ENCODE peak calls at places on chromosomes 6 and 20, in eight cellular contexts. One of them, this sample, is unnamed.

GRCh38 chr6:89464295-89464694 is 31.3 kb downstream of the ANKRD6 start:
- DNase-seq in progenitor cell of endocrine pancreas: no peak
- DNase-seq in tibial artery: no peak
- DNase-seq in CD8-positive, alpha-beta T cell: no peak
- DNase-seq in HT1080: no peak
- DNase-seq in AG04450: no peak
- DNase-seq in GOT3: no peak
- DNase-seq in effector memory CD4-positive, alpha-beta T cell: no peak
- DNase-seq in this sample: no peak

GRCh38 chr20:13270211-13270610 is 49.1 kb downstream of the ISM1 start:
- DNase-seq in progenitor cell of endocrine pancreas: no peak
- DNase-seq in tibial artery: no peak
- DNase-seq in CD8-positive, alpha-beta T cell: no peak
- DNase-seq in HT1080: no peak
- DNase-seq in AG04450: no peak
- DNase-seq in GOT3: no peak
- DNase-seq in effector memory CD4-positive, alpha-beta T cell: no peak
- DNase-seq in this sample: no peak

GRCh38 chr6:106547961-106548453 is 81.3 kb downstream of the RTN4IP1 start:
- DNase-seq in progenitor cell of endocrine pancreas: no peak
- DNase-seq in tibial artery: no peak
- DNase-seq in CD8-positive, alpha-beta T cell: peak; percentile 20
- DNase-seq in HT1080: peak; percentile 83
- DNase-seq in AG04450: peak; percentile 72
- DNase-seq in GOT3: no peak
- DNase-seq in effector memory CD4-positive, alpha-beta T cell: no peak
- DNase-seq in this sample: no peak

GRCh38 chr6:65229768-65230167 is 477.3 kb downstream of the EYS start:
- DNase-seq in progenitor cell of endocrine pancreas: no peak
- DNase-seq in tibial artery: no peak
- DNase-seq in CD8-positive, alpha-beta T cell: no peak
- DNase-seq in HT1080: peak; percentile 4
- DNase-seq in AG04450: peak; percentile 4
- DNase-seq in GOT3: no peak
- DNase-seq in effector memory CD4-positive, alpha-beta T cell: no peak
- DNase-seq in this sample: no peak

GRCh38 chr20:52683761-52684160 is 288.4 kb upstream of the TSHZ2 start:
- DNase-seq in progenitor cell of endocrine pancreas: no peak
- DNase-seq in tibial artery: no peak
- DNase-seq in CD8-positive, alpha-beta T cell: no peak
- DNase-seq in HT1080: no peak
- DNase-seq in AG04450: no peak
- DNase-seq in GOT3: no peak
- DNase-seq in effector memory CD4-positive, alpha-beta T cell: no peak
- DNase-seq in this sample: no peak

GRCh38 chr6:41708856-41709255 is 26.6 kb downstream of the TFEB start:
- DNase-seq in progenitor cell of endocrine pancreas: no peak
- DNase-seq in tibial artery: no peak
- DNase-seq in CD8-positive, alpha-beta T cell: no peak
- DNase-seq in HT1080: no peak
- DNase-seq in AG04450: no peak
- DNase-seq in GOT3: no peak
- DNase-seq in effector memory CD4-positive, alpha-beta T cell: no peak
- DNase-seq in this sample: no peak

GRCh38 chr6:3324262-3324942 is 65.7 kb downstream of the PSMG4 start:
- DNase-seq in progenitor cell of endocrine pancreas: no peak
- DNase-seq in tibial artery: no peak
- DNase-seq in CD8-positive, alpha-beta T cell: no peak
- DNase-seq in HT1080: peak; percentile 95
- DNase-seq in AG04450: peak; percentile 69
- DNase-seq in GOT3: no peak
- DNase-seq in effector memory CD4-positive, alpha-beta T cell: no peak
- DNase-seq in this sample: no peak

GRCh38 chr6:79750806-79751205 is 119.7 kb downstream of the SH3BGRL2 start:
- DNase-seq in progenitor cell of endocrine pancreas: no peak
- DNase-seq in tibial artery: no peak
- DNase-seq in CD8-positive, alpha-beta T cell: no peak
- DNase-seq in HT1080: no peak
- DNase-seq in AG04450: no peak
- DNase-seq in GOT3: no peak
- DNase-seq in effector memory CD4-positive, alpha-beta T cell: no peak
- DNase-seq in this sample: no peak

GRCh38 chr6:42084889-42085288 is 34.6 kb downstream of the TAF8 start:
- DNase-seq in progenitor cell of endocrine pancreas: no peak
- DNase-seq in tibial artery: no peak
- DNase-seq in CD8-positive, alpha-beta T cell: no peak
- DNase-seq in HT1080: no peak
- DNase-seq in AG04450: no peak
- DNase-seq in GOT3: no peak
- DNase-seq in effector memory CD4-positive, alpha-beta T cell: no peak
- DNase-seq in this sample: no peak

GRCh38 chr6:89022747-89023289 is 57.7 kb upstream of the PNRC1 start:
- DNase-seq in progenitor cell of endocrine pancreas: no peak
- DNase-seq in tibial artery: no peak
- DNase-seq in CD8-positive, alpha-beta T cell: no peak
- DNase-seq in HT1080: no peak
- DNase-seq in AG04450: no peak
- DNase-seq in GOT3: no peak
- DNase-seq in effector memory CD4-positive, alpha-beta T cell: no peak
- DNase-seq in this sample: no peak

GRCh38 chr6:34938268-34938667 is 49.2 kb downstream of the ANKS1A start:
- DNase-seq in progenitor cell of endocrine pancreas: no peak
- DNase-seq in tibial artery: no peak
- DNase-seq in CD8-positive, alpha-beta T cell: no peak
- DNase-seq in HT1080: no peak
- DNase-seq in AG04450: no peak
- DNase-seq in GOT3: no peak
- DNase-seq in effector memory CD4-positive, alpha-beta T cell: no peak
- DNase-seq in this sample: no peak

GRCh38 chr6:27582928-27583725 is 110.2 kb upstream of the ZNF184 start:
- DNase-seq in progenitor cell of endocrine pancreas: no peak
- DNase-seq in tibial artery: no peak
- DNase-seq in CD8-positive, alpha-beta T cell: no peak
- DNase-seq in HT1080: peak; percentile 74
- DNase-seq in AG04450: no peak
- DNase-seq in GOT3: no peak
- DNase-seq in effector memory CD4-positive, alpha-beta T cell: no peak
- DNase-seq in this sample: no peak

GRCh38 chr6:139732451-139732850 is 358.0 kb upstream of the CITED2 start:
- DNase-seq in progenitor cell of endocrine pancreas: no peak
- DNase-seq in tibial artery: no peak
- DNase-seq in CD8-positive, alpha-beta T cell: no peak
- DNase-seq in HT1080: peak; percentile 74
- DNase-seq in AG04450: no peak
- DNase-seq in GOT3: no peak
- DNase-seq in effector memory CD4-positive, alpha-beta T cell: no peak
- DNase-seq in this sample: no peak

GRCh38 chr20:1326031-1326930 is 2.7 kb downstream of the SDCBP2 start:
- DNase-seq in progenitor cell of endocrine pancreas: no peak
- DNase-seq in tibial artery: peak; percentile 17
- DNase-seq in CD8-positive, alpha-beta T cell: no peak
- DNase-seq in HT1080: no peak
- DNase-seq in AG04450: no peak
- DNase-seq in GOT3: peak; percentile 61
- DNase-seq in effector memory CD4-positive, alpha-beta T cell: no peak
- DNase-seq in this sample: no peak

GRCh38 chr6:43796910-43797890 is 27.2 kb downstream of the VEGFA start:
- DNase-seq in progenitor cell of endocrine pancreas: no peak
- DNase-seq in tibial artery: no peak
- DNase-seq in CD8-positive, alpha-beta T cell: no peak
- DNase-seq in HT1080: no peak
- DNase-seq in AG04450: no peak
- DNase-seq in GOT3: no peak
- DNase-seq in effector memory CD4-positive, alpha-beta T cell: no peak
- DNase-seq in this sample: no peak

GRCh38 chr20:55947701-55948100 is 57.6 kb downstream of the CBLN4 start:
- DNase-seq in progenitor cell of endocrine pancreas: no peak
- DNase-seq in tibial artery: no peak
- DNase-seq in CD8-positive, alpha-beta T cell: no peak
- DNase-seq in HT1080: no peak
- DNase-seq in AG04450: no peak
- DNase-seq in GOT3: no peak
- DNase-seq in effector memory CD4-positive, alpha-beta T cell: no peak
- DNase-seq in this sample: no peak

GRCh38 chr6:165439928-165440554 is 130.6 kb upstream of the C6orf118 start:
- DNase-seq in progenitor cell of endocrine pancreas: no peak
- DNase-seq in tibial artery: no peak
- DNase-seq in CD8-positive, alpha-beta T cell: no peak
- DNase-seq in HT1080: peak; percentile 47
- DNase-seq in AG04450: peak; percentile 1
- DNase-seq in GOT3: no peak
- DNase-seq in effector memory CD4-positive, alpha-beta T cell: no peak
- DNase-seq in this sample: no peak

This sample was measured in H1.